ENCODE peak calls at places on chromosomes 11 and 22, in nine cellular contexts. R is NCI-H510A treated with DMSO at 0.1 percent for 48 hours; B is activated CD8-positive, alpha-beta T cell treated with anti-CD3 and anti-CD28 coated beads for 36 hours; M is T-helper 1 cell; X is epithelial cell of esophagus; F is GM23248; O is NCI-H1417; P is type B pancreatic cell; K is gastrocnemius medialis. J is an unnamed sample.

GRCh38 chr22:36610567-36610966 is 81.6 kb upstream of the EIF3D start:
- DNase-seq in R (no peak), B (no peak), M (no peak), X (no peak), F (no peak), O (no peak), P (no peak), K (no peak), J (no peak)

GRCh38 chr11:111361874-111362273 is 17.2 kb downstream of the POU2AF1 start:
- DNase-seq in R (no peak), B (no peak), M (no peak), X (peak), F (peak), O (no peak), P (no peak), K (no peak), J (no peak)

GRCh38 chr22:23688571-23688970 is 2.2 kb upstream of the RGL4 start:
- DNase-seq in R (no peak), B (no peak), M (no peak), X (no peak), F (no peak), O (no peak), P (no peak), K (no peak), J (no peak)

GRCh38 chr11:16392646-16393045 is 36.3 kb upstream of the SOX6 start:
- DNase-seq in R (no peak), B (no peak), M (no peak), X (peak), F (peak), O (no peak), P (no peak), K (no peak), J (no peak)

GRCh38 chr11:107836811-107837210 is 21.8 kb downstream of the SLC35F2 start:
- DNase-seq in R (no peak), B (no peak), M (no peak), X (no peak), F (no peak), O (no peak), P (no peak), K (no peak), J (no peak)

GRCh38 chr11:76176463-76176862 is 29.8 kb downstream of the WNT11 start:
- DNase-seq in R (no peak), B (no peak), M (no peak), X (no peak), F (no peak), O (no peak), P (no peak), K (no peak), J (no peak)

GRCh38 chr11:61279934-61280656 is 15.0 kb downstream of the VWCE start:
- DNase-seq in R (no peak), B (no peak), M (no peak), X (peak), F (peak), O (no peak), P (no peak), K (no peak), J (no peak)

GRCh38 chr11:2584812-2585565 is 114.8 kb downstream of the KCNQ1OT1 start:
- DNase-seq in R (no peak), B (no peak), M (peak), X (no peak), F (no peak), O (no peak), P (peak), K (no peak), J (no peak)

GRCh38 chr22:38284042-38284402 is 11.2 kb upstream of the TMEM184B start:
- DNase-seq in R (peak), B (no peak), M (no peak), X (no peak), F (peak), O (no peak), P (no peak), K (peak), J (no peak)

GRCh38 chr11:61797263-61797944 is 4.7 kb downstream of the FEN1 start:
- DNase-seq in R (peak), B (peak), M (no peak), X (peak), F (peak), O (peak), P (no peak), K (peak), J (peak)

GRCh38 chr11:120205596-120206161 is 5.2 kb upstream of the OAF start:
- DNase-seq in R (no peak), B (no peak), M (no peak), X (peak), F (peak), O (no peak), P (no peak), K (no peak), J (no peak)

GRCh38 chr11:104665631-104666030 is 232.6 kb downstream of the CASP12 start:
- DNase-seq in R (no peak), B (no peak), M (no peak), X (peak), F (peak), O (no peak), P (no peak), K (no peak), J (no peak)

GRCh38 chr11:22340803-22341581 is 2.8 kb downstream of the SLC17A6 start:
- DNase-seq in R (no peak), B (no peak), M (no peak), X (no peak), F (no peak), O (no peak), P (no peak), K (no peak), J (no peak)

GRCh38 chr11:12195773-12196172 is 85.4 kb downstream of the MICAL2 start:
- DNase-seq in R (no peak), B (peak), M (no peak), X (no peak), F (no peak), O (no peak), P (no peak), K (no peak), J (no peak)